ENCODE peak calls at places on chromosomes 7 and 10, in six cellular contexts. S is H9; O is ovary; V is suprapubic skin; E is CD8-positive, alpha-beta memory T cell; R is aorta. C is an unnamed sample. For H3K27me3, the result is how much of the 10 kb centered on the place peaks cover.

GRCh38 chr7:44323381-44324203 is 1.8 kb downstream of the CAMK2B start:
- DNase-seq in S (no peak), O (no peak), V (no peak), E (no peak), R (no peak), C (no peak)

GRCh38 chr7:3159445-3159844 is 115.8 kb upstream of the CARD11 start:
- DNase-seq in S (no peak), O (no peak), V (no peak), E (no peak), R (no peak), C (no peak)

GRCh38 chr7:13312327-13312726 is 624.9 kb downstream of the ARL4A start:
- DNase-seq in S (no peak), O (no peak), V (no peak), E (no peak), R (no peak), C (no peak)

GRCh38 chr7:139746652-139747051 is 31.1 kb downstream of the HIPK2 start:
- DNase-seq in S (no peak), O (no peak), V (no peak), E (no peak), R (no peak), C (no peak)

GRCh38 chr7:129665013-129665401 is 53.5 kb downstream of the NRF1 start:
- DNase-seq in S (peak), O (peak), V (no peak), E (no peak), R (no peak), C (no peak)

GRCh38 chr10:16779375-16779774 is 37.8 kb downstream of the RSU1 start:
- DNase-seq in S (no peak), O (no peak), V (no peak), E (peak), R (no peak), C (no peak)

GRCh38 chr7:114084381-114085312 is 165.8 kb upstream of the PPP1R3A start:
- DNase-seq in S (peak), O (peak), V (peak), E (no peak), R (peak), C (peak)

GRCh38 chr7:17009007-17009719 is 127.4 kb upstream of the AGR3 start:
- DNase-seq in S (no peak), O (no peak), V (no peak), E (no peak), R (no peak), C (no peak)

GRCh38 chr7:140876519-140877248 is 48.0 kb downstream of the BRAF start:
- DNase-seq in S (no peak), O (no peak), V (no peak), E (no peak), R (no peak), C (no peak)

GRCh38 chr7:123410273-123410928 is 124.0 kb downstream of the IQUB start:
- DNase-seq in S (no peak), O (peak), V (no peak), E (no peak), R (peak), C (no peak)

GRCh38 chr10:89183571-89183970 is 23.5 kb downstream of the CH25H start:
- DNase-seq in S (no peak), O (no peak), V (no peak), E (no peak), R (no peak), C (no peak)

GRCh38 chr7:2947381-2947780 is 96.3 kb downstream of the CARD11 start:
- DNase-seq in S (no peak), O (no peak), V (peak), E (no peak), R (no peak), C (no peak)

GRCh38 chr10:103125323-103126267 is 67.5 kb downstream of the NT5C2 start:
- DNase-seq in S (no peak), O (no peak), V (no peak), E (no peak), R (no peak), C (no peak)

GRCh38 chr10:123236122-123236521 is 81.9 kb downstream of the BUB3 start:
- DNase-seq in S (no peak), O (no peak), V (no peak), E (no peak), R (no peak), C (no peak)

GRCh38 chr10:97069576-97070362 is 116.0 kb downstream of the SLIT1 start:
- DNase-seq in S (no peak), O (no peak), V (no peak), E (peak), R (no peak), C (no peak)

GRCh38 chr10:26637521-26638275 is 59.8 kb upstream of the PDSS1 start:
- DNase-seq in S (peak), O (no peak), V (no peak), E (no peak), R (no peak), C (no peak)

GRCh38 chr7:20085086-20085485 is 132.1 kb downstream of the MACC1 start:
- DNase-seq in S (no peak), O (no peak), V (no peak), E (no peak), R (no peak), C (no peak)

GRCh38 chr7:38748056-38748610 is 117.0 kb upstream of the AMPH start:
- DNase-seq in S (no peak), O (no peak), V (no peak), E (no peak), R (no peak), C (no peak)

GRCh38 chr10:103829838-103830465 is 25.4 kb downstream of the SH3PXD2A start:
- DNase-seq in S (no peak), O (no peak), V (peak), E (no peak), R (no peak), C (no peak)

GRCh38 chr10:29918623-29919400 is 140.6 kb downstream of the JCAD start:
- DNase-seq in S (no peak), O (no peak), V (no peak), E (no peak), R (no peak), C (no peak)

GRCh38 chr10:29922904-29923303 is 136.5 kb downstream of the JCAD start:
- DNase-seq in S (no peak), O (no peak), V (no peak), E (no peak), R (no peak), C (no peak)

GRCh38 chr10:29922226-29922625 is 137.2 kb downstream of the JCAD start:
- DNase-seq in S (no peak), O (no peak), V (no peak), E (no peak), R (no peak), C (no peak)

GRCh38 chr10:29920408-29921070 is 138.8 kb downstream of the JCAD start:
- DNase-seq in S (no peak), O (no peak), V (no peak), E (no peak), R (no peak), C (peak)

GRCh38 chr10:29921071-29921446 is 138.3 kb downstream of the JCAD start:
- DNase-seq in S (no peak), O (no peak), V (no peak), E (no peak), R (no peak), C (no peak)
- H3K27me3 ChIP-seq in S (under half), O (under half), V (under half), E (under half), R (under half), C (under half)

GRCh38 chr7:151410405-151411390 is 860 bp upstream of the WDR86 start:
- DNase-seq in S (peak), O (peak), V (peak), E (peak), R (no peak), C (peak)
- H3K27me3 ChIP-seq in S (under half), O (under half), V (half or more), E (under half), R (under half), C (under half)

GRCh38 chr7:155451522-155452239 is 6.2 kb upstream of the EN2 start:
- DNase-seq in S (no peak), O (no peak), V (no peak), E (peak), R (no peak), C (no peak)
- H3K27me3 ChIP-seq in S (half or more), O (under half), V (half or more), E (under half), R (under half), C (under half)

GRCh38 chr10:5391780-5392179 is 12.8 kb downstream of the TUBAL3 start:
- DNase-seq in S (no peak), O (no peak), V (no peak), E (no peak), R (no peak), C (no peak)
- H3K27me3 ChIP-seq in S (under half), O (under half), V (under half), E (under half), R (under half), C (under half)

GRCh38 chr10:133159611-133159949 is 439 bp upstream of the KNDC1 start:
- DNase-seq in S (no peak), O (peak), V (peak), E (no peak), R (no peak), C (no peak)
- H3K27me3 ChIP-seq in S (under half), O (under half), V (half or more), E (under half), R (under half), C (under half)

GRCh38 chr10:637221-637620 is 52.2 kb downstream of the DIP2C start:
- DNase-seq in S (no peak), O (no peak), V (peak), E (no peak), R (no peak), C (no peak)

GRCh38 chr10:639001-639750 is 50.3 kb downstream of the DIP2C start:
- DNase-seq in S (no peak), O (no peak), V (peak), E (peak), R (no peak), C (no peak)

GRCh38 chr10:636016-636730 is 53.3 kb downstream of the DIP2C start:
- DNase-seq in S (no peak), O (no peak), V (peak), E (no peak), R (no peak), C (no peak)

GRCh38 chr10:636769-637168 is 52.7 kb downstream of the DIP2C start:
- DNase-seq in S (no peak), O (no peak), V (peak), E (peak), R (no peak), C (no peak)

DNA sequence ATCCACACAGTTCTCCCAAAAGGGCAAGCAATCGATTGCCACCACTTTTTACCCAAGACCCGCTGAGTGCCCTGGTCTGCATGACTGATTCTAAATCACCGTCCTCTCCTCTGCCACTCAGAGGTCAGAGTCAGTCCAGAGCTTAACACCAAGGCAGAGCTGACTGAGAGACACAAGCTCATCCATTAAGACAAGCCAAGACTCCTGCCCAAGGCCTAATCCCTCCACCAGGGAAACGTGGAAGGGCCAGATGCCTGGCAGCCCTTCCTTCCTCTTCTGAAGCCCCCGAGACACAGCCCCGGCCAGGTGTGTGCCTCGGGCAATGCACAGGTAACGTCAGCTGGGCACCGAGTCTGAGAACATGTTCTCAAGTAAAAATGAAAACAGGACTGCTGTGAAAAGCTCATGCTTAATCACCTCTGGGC is 51.7 kb downstream of the DIP2C start:
- DNase-seq in S (no peak), O (no peak), V (peak), E (peak), R (no peak), C (no peak)
- H3K27me3 ChIP-seq in S (under half), O (under half), V (under half), E (under half), R (under half), C (under half)

GRCh38 chr7:155381852-155382801 is 75.8 kb upstream of the EN2 start:
- DNase-seq in S (no peak), O (no peak), V (no peak), E (no peak), R (no peak), C (no peak)
- H3K27me3 ChIP-seq in S (half or more), O (under half), V (half or more), E (under half), R (under half), C (under half)

DNA sequence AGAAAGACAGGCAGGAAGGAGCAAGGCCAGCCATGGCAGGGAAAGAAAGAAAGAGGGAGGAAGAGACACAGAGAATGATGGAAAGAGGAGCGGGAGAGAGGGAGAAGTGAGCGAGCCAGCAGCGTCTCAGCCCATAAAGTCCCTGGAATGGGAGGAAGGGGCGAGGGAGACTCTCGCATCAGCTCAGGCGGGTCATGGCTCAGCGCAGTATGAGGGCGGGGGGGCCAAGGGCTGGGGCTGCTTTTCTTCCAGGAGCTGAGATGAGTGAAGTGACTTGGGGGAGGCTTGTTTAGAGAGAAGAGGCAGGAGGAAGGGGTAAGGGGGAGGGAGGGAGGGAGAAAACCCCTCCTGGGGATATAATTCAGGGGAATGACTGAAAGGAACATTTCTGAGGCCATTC is 87.8 kb downstream of the HIF1AN start:
- DNase-seq in S (no peak), O (no peak), V (no peak), E (no peak), R (no peak), C (no peak)
- H3K27me3 ChIP-seq in S (under half), O (under half), V (half or more), E (under half), R (under half), C (under half)